ENCODE peak calls at places on chromosomes 3 and 15, in five cellular contexts. B is GM12878, X is neural progenitor cell, N is H9, U is psoas muscle. S is an unnamed sample.
A peak's percentile ranks its signal among the peaks of the same experiment; 100 is the strongest.

GRCh38 chr15:63439536-63440264 is 58.1 kb upstream of the CA12 start:
- DNase-seq in X (no peak), B (no peak), U (no peak), N (no peak), S (no peak)

GRCh38 chr3:1093216-1093615 is 392 bp downstream of the CNTN6 start:
- DNase-seq in N (no peak), X (no peak), U (no peak), B (no peak), S (no peak)

GRCh38 chr3:16686679-16687078 is 81.5 kb upstream of the DAZL start:
- DNase-seq in N (no peak), X (no peak), B (no peak), U (no peak), S (no peak)

GRCh38 chr3:195893121-195893449 is 15.3 kb downstream of the TNK2 start:
- DNase-seq in X (no peak), N (no peak), U (peak; percentile 64), B (no peak), S (no peak)

GRCh38 chr3:66592927-66593625 is 92.3 kb upstream of the LRIG1 start:
- DNase-seq in N (no peak), B (no peak), U (no peak), X (peak; percentile 69), S (no peak)

GRCh38 chr15:85730001-85730820 is 64.5 kb downstream of the KLHL25 start:
- DNase-seq in B (no peak), N (no peak), U (no peak), X (peak; percentile 78), S (peak; percentile 52)

GRCh38 chr15:69610858-69611257 is 158.2 kb downstream of the RPLP1 start:
- DNase-seq in B (no peak), X (no peak), U (no peak), N (peak; percentile 8), S (no peak)

GRCh38 chr15:84826369-84826823 is 9.2 kb downstream of the ALPK3 start:
- DNase-seq in N (peak; percentile 83), U (peak; percentile 52), X (peak; percentile 63), B (no peak), S (no peak)

GRCh38 chr3:193771011-193771697 is 178.1 kb downstream of the OPA1 start:
- DNase-seq in B (no peak), N (peak; percentile 12), U (no peak), X (no peak), S (no peak)

GRCh38 chr3:11136871-11137626 is 17.2 kb upstream of the HRH1 start:
- DNase-seq in B (no peak), N (peak; percentile 52), U (peak; percentile 78), X (no peak), S (no peak)

GRCh38 chr3:6791161-6791560 is 69.8 kb upstream of the GRM7 start:
- DNase-seq in U (no peak), B (no peak), X (no peak), N (no peak), S (no peak)

GRCh38 chr3:52983336-52983807 is 62.5 kb downstream of the SFMBT1 start:
- DNase-seq in U (no peak), X (no peak), N (no peak), B (peak; percentile 88), S (no peak)

GRCh38 chr3:51967384-51968174 is at the start of gene PCBP4:
- DNase-seq in N (peak; percentile 72), U (peak; percentile 76), X (peak; percentile 93), B (no peak), S (no peak)

GRCh38 chr15:79282371-79283251 is at the start of gene ANKRD34C:
- DNase-seq in N (peak; percentile 50), X (peak; percentile 59), B (no peak), U (no peak), S (no peak)

GRCh38 chr3:123735456-123735855 is 148.7 kb downstream of the MYLK start:
- DNase-seq in B (no peak), X (no peak), U (no peak), N (no peak), S (no peak)

GRCh38 chr3:27253831-27254230 is 115.4 kb downstream of the NEK10 start:
- DNase-seq in U (no peak), N (peak; percentile 64), X (peak; percentile 68), B (peak; percentile 1), S (peak; percentile 7)

GRCh38 chr15:67144609-67145306 is 79.4 kb downstream of the SMAD3 start:
- DNase-seq in U (no peak), B (no peak), X (no peak), N (peak; percentile 67), S (peak; percentile 45)

GRCh38 chr3:136955813-136956212 is 2.0 kb upstream of the IL20RB start:
- DNase-seq in N (no peak), X (no peak), B (no peak), U (no peak), S (no peak)

GRCh38 chr3:187101184-187102072 is 37.9 kb downstream of the RPL39L start:
- DNase-seq in B (no peak), N (no peak), X (no peak), U (peak; percentile 72), S (no peak)

GRCh38 chr3:140375002-140375401 is 302.9 kb upstream of the TRIM42 start:
- DNase-seq in N (no peak), U (no peak), X (no peak), B (no peak), S (no peak)

GRCh38 chr3:157868881-157869280 is 237.3 kb downstream of the SHOX2 start:
- DNase-seq in B (no peak), N (no peak), X (no peak), U (no peak), S (no peak)

GRCh38 chr15:60590935-60591490 is 112.1 kb upstream of the ICE2 start:
- DNase-seq in N (peak; percentile 68), B (no peak), X (peak; percentile 91), U (peak; percentile 62), S (no peak)

GRCh38 chr15:47756872-47757271 is 39.6 kb downstream of the SEMA6D start:
- DNase-seq in B (no peak), U (peak; percentile 42), X (no peak), N (no peak), S (no peak)

GRCh38 chr3:54434761-54435160 is 312.4 kb downstream of the CACNA2D3 start:
- DNase-seq in B (no peak), U (no peak), N (no peak), X (no peak), S (no peak)

DNA sequence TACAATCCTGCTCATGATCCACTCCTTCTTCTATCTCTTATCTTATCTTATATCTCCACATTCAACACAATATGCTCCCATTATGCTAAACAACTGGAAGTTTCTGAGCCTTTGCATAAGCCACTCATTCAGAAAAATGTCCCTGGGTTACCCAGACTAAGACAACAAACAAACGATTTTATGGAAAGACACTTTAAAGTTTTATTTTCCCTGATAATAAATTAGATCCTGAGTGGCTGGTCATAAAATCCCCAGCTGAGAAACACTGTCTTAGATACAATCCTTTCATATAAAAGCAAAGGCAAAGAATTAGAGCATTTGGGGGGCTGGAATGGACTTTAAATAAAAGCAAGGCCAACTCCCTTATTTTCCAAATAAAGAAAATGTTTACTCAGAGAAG is 322.4 kb downstream of the GBE1 start:
- DNase-seq in N (no peak), X (no peak), B (no peak), U (no peak), S (no peak)
- H3K27ac ChIP-seq in N (no peak overlapping the region), X (no peak overlapping the region), B (no peak overlapping the region), U (no peak overlapping the region), S (no peak overlapping the region)

GRCh38 chr3:98966862-98967554 is 65.5 kb upstream of the DCBLD2 start:
- DNase-seq in B (no peak), U (no peak), N (no peak), X (no peak), S (no peak)
- H3K4me1 ChIP-seq in B (no peaks in the 10 kb centered on the region), U (no peaks in the 10 kb centered on the region), N (no peaks in the 10 kb centered on the region), X (no peaks in the 10 kb centered on the region), S (no peaks in the 10 kb centered on the region)

DNA sequence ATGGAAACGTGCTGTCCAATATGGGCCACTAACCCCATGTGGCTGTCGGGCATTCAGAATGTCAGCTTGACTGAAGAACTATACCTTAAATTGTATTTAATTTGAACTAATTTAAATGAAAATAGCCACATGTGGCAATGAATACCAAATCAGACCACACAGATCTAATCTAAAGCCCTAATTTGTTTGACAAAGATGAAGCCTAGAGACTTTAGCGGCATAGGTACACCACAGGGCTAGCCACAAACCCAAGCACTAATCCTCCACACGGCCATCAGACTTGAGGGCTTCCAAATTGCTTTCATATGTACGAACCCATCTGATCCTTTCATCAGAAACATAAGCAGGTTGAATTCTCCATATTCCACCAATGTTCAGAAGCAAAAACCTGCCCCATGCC is 81.4 kb downstream of the SHQ1 start:
- DNase-seq in B (no peak), N (no peak), U (no peak), X (peak; percentile 56), S (no peak)
- H3K27ac ChIP-seq in B (no peak overlapping the region), N (peak overlapping the region; percentile 6), U (no peak overlapping the region), X (no peak overlapping the region), S (no peak overlapping the region)

DNA sequence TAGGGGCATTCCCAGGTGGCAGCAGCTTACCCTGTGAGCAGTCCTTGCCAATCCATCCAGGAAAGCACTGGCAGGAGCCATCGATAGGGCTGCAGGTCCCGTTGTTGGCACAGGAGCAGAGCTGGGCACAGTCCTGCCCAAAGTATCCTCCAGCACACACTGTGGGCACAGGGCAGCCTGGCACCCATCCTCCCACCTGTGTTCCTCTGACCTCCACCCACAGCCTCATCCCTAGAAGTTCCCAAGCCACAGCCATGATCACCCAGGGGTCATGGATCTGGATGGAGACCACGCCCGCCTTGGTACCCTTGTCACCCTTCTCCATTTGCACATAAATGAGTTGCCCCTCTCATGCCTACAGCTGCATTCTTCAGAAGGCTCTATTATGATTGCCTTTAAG is 48.6 kb downstream of the RAB11A start:
- DNase-seq in N (no peak), U (no peak), B (no peak), X (no peak), S (no peak)
- H3K4me1 ChIP-seq in N (peaks cover 2% of the 10 kb centered on the region), U (no peaks in the 10 kb centered on the region), B (peaks cover 72% of the 10 kb centered on the region), X (peaks cover 12% of the 10 kb centered on the region), S (peaks cover 2% of the 10 kb centered on the region)

GRCh38 chr3:24968076-24968475 is 460.0 kb upstream of the RARB start:
- DNase-seq in N (no peak), X (no peak), B (no peak), U (no peak), S (no peak)
- H3K27ac ChIP-seq in N (no peak overlapping the region), X (no peak overlapping the region), B (no peak overlapping the region), U (no peak overlapping the region), S (no peak overlapping the region)